ENCODE peak calls at places on chromosomes 7 and 10, in six cellular contexts. One of them, this sample, is unnamed.
A peak's percentile ranks its signal among the peaks of the same experiment; 100 is the strongest.

GRCh38 chr7:48938539-48938938 is 14.2 kb downstream of the CDC14C start:
- DNase-seq in neural progenitor cell: no peak
- DNase-seq in mucosa of descending colon: no peak
- DNase-seq in Peyer's patch: no peak
- DNase-seq in pancreas: no peak
- DNase-seq in HAP-1: no peak
- DNase-seq in this sample: peak; percentile 15

GRCh38 chr7:33286521-33286920 is 157.2 kb downstream of the BBS9 start:
- DNase-seq in neural progenitor cell: no peak
- DNase-seq in mucosa of descending colon: no peak
- DNase-seq in Peyer's patch: no peak
- DNase-seq in pancreas: no peak
- DNase-seq in HAP-1: no peak
- DNase-seq in this sample: no peak

GRCh38 chr10:44036425-44036824 is 348.5 kb downstream of the CXCL12 start:
- DNase-seq in neural progenitor cell: no peak
- DNase-seq in mucosa of descending colon: no peak
- DNase-seq in Peyer's patch: no peak
- DNase-seq in pancreas: no peak
- DNase-seq in HAP-1: no peak
- DNase-seq in this sample: no peak

GRCh38 chr10:133184591-133185244 is 24.7 kb downstream of the KNDC1 start:
- DNase-seq in neural progenitor cell: no peak
- DNase-seq in mucosa of descending colon: no peak
- DNase-seq in Peyer's patch: no peak
- DNase-seq in pancreas: no peak
- DNase-seq in HAP-1: no peak
- DNase-seq in this sample: no peak

GRCh38 chr10:95818663-95819062 is 62.7 kb downstream of the ENTPD1 start:
- DNase-seq in neural progenitor cell: no peak
- DNase-seq in mucosa of descending colon: no peak
- DNase-seq in Peyer's patch: no peak
- DNase-seq in pancreas: no peak
- DNase-seq in HAP-1: no peak
- DNase-seq in this sample: no peak

GRCh38 chr10:123797813-123798212 is 93.8 kb downstream of the CPXM2 start:
- DNase-seq in neural progenitor cell: no peak
- DNase-seq in mucosa of descending colon: no peak
- DNase-seq in Peyer's patch: no peak
- DNase-seq in pancreas: no peak
- DNase-seq in HAP-1: no peak
- DNase-seq in this sample: no peak

GRCh38 chr10:34530778-34531177 is 284.3 kb downstream of the PARD3 start:
- DNase-seq in neural progenitor cell: no peak
- DNase-seq in mucosa of descending colon: no peak
- DNase-seq in Peyer's patch: no peak
- DNase-seq in pancreas: no peak
- DNase-seq in HAP-1: no peak
- DNase-seq in this sample: no peak

GRCh38 chr7:40310213-40310612 is 175.4 kb downstream of the SUGCT start:
- DNase-seq in neural progenitor cell: no peak
- DNase-seq in mucosa of descending colon: no peak
- DNase-seq in Peyer's patch: no peak
- DNase-seq in pancreas: no peak
- DNase-seq in HAP-1: no peak
- DNase-seq in this sample: no peak

GRCh38 chr7:141076377-141076776 is 2.5 kb downstream of the TMEM178B start:
- DNase-seq in neural progenitor cell: peak; percentile 79
- DNase-seq in mucosa of descending colon: no peak
- DNase-seq in Peyer's patch: no peak
- DNase-seq in pancreas: no peak
- DNase-seq in HAP-1: peak; percentile 71
- DNase-seq in this sample: no peak

GRCh38 chr10:84088626-84089025 is 50.7 kb upstream of the GHITM start:
- DNase-seq in neural progenitor cell: no peak
- DNase-seq in mucosa of descending colon: no peak
- DNase-seq in Peyer's patch: no peak
- DNase-seq in pancreas: no peak
- DNase-seq in HAP-1: no peak
- DNase-seq in this sample: no peak

GRCh38 chr10:15901889-15902288 is 41.6 kb upstream of the MINDY3 start:
- DNase-seq in neural progenitor cell: peak; percentile 33
- DNase-seq in mucosa of descending colon: no peak
- DNase-seq in Peyer's patch: no peak
- DNase-seq in pancreas: no peak
- DNase-seq in HAP-1: no peak
- DNase-seq in this sample: no peak

GRCh38 chr10:113454341-113455061 is 98.4 kb upstream of the HABP2 start:
- DNase-seq in neural progenitor cell: peak; percentile 77
- DNase-seq in mucosa of descending colon: peak; percentile 61
- DNase-seq in Peyer's patch: peak; percentile 20
- DNase-seq in pancreas: peak; percentile 58
- DNase-seq in HAP-1: peak; percentile 65
- DNase-seq in this sample: peak; percentile 23

GRCh38 chr7:102009628-102010027 is 192.2 kb downstream of the CUX1 start:
- DNase-seq in neural progenitor cell: no peak
- DNase-seq in mucosa of descending colon: no peak
- DNase-seq in Peyer's patch: no peak
- DNase-seq in pancreas: no peak
- DNase-seq in HAP-1: peak; percentile 49
- DNase-seq in this sample: no peak

GRCh38 chr7:122182081-122182480 is 38.0 kb upstream of the AASS start:
- DNase-seq in neural progenitor cell: no peak
- DNase-seq in mucosa of descending colon: no peak
- DNase-seq in Peyer's patch: no peak
- DNase-seq in pancreas: no peak
- DNase-seq in HAP-1: no peak
- DNase-seq in this sample: no peak

GRCh38 chr10:76902949-76903348 is 734.7 kb downstream of the KCNMA1 start:
- DNase-seq in neural progenitor cell: peak; percentile 82
- DNase-seq in mucosa of descending colon: peak; percentile 73
- DNase-seq in Peyer's patch: no peak
- DNase-seq in pancreas: no peak
- DNase-seq in HAP-1: peak; percentile 69
- DNase-seq in this sample: no peak

GRCh38 chr7:43260980-43261878 is 148.8 kb downstream of the HECW1 start:
- DNase-seq in neural progenitor cell: peak; percentile 92
- DNase-seq in mucosa of descending colon: peak; percentile 69
- DNase-seq in Peyer's patch: peak; percentile 50
- DNase-seq in pancreas: peak; percentile 67
- DNase-seq in HAP-1: peak; percentile 82
- DNase-seq in this sample: peak; percentile 52

GRCh38 chr10:130171196-130171595 is 35.0 kb downstream of the GLRX3 start:
- DNase-seq in neural progenitor cell: no peak
- DNase-seq in mucosa of descending colon: no peak
- DNase-seq in Peyer's patch: peak; percentile 41
- DNase-seq in pancreas: no peak
- DNase-seq in HAP-1: no peak
- DNase-seq in this sample: no peak

GRCh38 chr10:57917019-57917418 is 350.7 kb downstream of the IPMK start:
- DNase-seq in neural progenitor cell: no peak
- DNase-seq in mucosa of descending colon: no peak
- DNase-seq in Peyer's patch: no peak
- DNase-seq in pancreas: no peak
- DNase-seq in HAP-1: no peak
- DNase-seq in this sample: no peak

GRCh38 chr7:128041203-128041602 is 10.0 kb upstream of the LRRC4 start:
- DNase-seq in neural progenitor cell: no peak
- DNase-seq in mucosa of descending colon: no peak
- DNase-seq in Peyer's patch: no peak
- DNase-seq in pancreas: no peak
- DNase-seq in HAP-1: no peak
- DNase-seq in this sample: no peak

GRCh38 chr7:128361463-128362441 is at the start of gene PRRT4:
- DNase-seq in neural progenitor cell: peak; percentile 82
- DNase-seq in mucosa of descending colon: peak; percentile 46
- DNase-seq in Peyer's patch: no peak
- DNase-seq in pancreas: peak; percentile 41
- DNase-seq in HAP-1: peak; percentile 46
- DNase-seq in this sample: peak; percentile 33

GRCh38 chr10:90592903-90593302 is 264.9 kb downstream of the HTR7 start:
- DNase-seq in neural progenitor cell: peak; percentile 83
- DNase-seq in mucosa of descending colon: peak; percentile 28
- DNase-seq in Peyer's patch: no peak
- DNase-seq in pancreas: peak; percentile 14
- DNase-seq in HAP-1: peak; percentile 67
- DNase-seq in this sample: no peak

GRCh38 chr10:80472234-80473095 is 18.4 kb downstream of the TSPAN14 start:
- DNase-seq in neural progenitor cell: no peak
- DNase-seq in mucosa of descending colon: no peak
- DNase-seq in Peyer's patch: no peak
- DNase-seq in pancreas: no peak
- DNase-seq in HAP-1: no peak
- DNase-seq in this sample: no peak

GRCh38 chr10:131271966-131272365 is 39.6 kb downstream of the TCERG1L start:
- DNase-seq in neural progenitor cell: no peak
- DNase-seq in mucosa of descending colon: no peak
- DNase-seq in Peyer's patch: no peak
- DNase-seq in pancreas: no peak
- DNase-seq in HAP-1: no peak
- DNase-seq in this sample: no peak
- H3K9me3 ChIP-seq in neural progenitor cell: no peaks in the 10 kb centered on the region
- H3K9me3 ChIP-seq in mucosa of descending colon: no peaks in the 10 kb centered on the region
- H3K9me3 ChIP-seq in Peyer's patch: no peaks in the 10 kb centered on the region
- H3K9me3 ChIP-seq in pancreas: no peaks in the 10 kb centered on the region
- H3K9me3 ChIP-seq in HAP-1: no peaks in the 10 kb centered on the region
- H3K9me3 ChIP-seq in this sample: no peaks in the 10 kb centered on the region

GRCh38 chr10:38047666-38048065 is 37.2 kb downstream of the ZNF33A start:
- DNase-seq in neural progenitor cell: no peak
- DNase-seq in mucosa of descending colon: no peak
- DNase-seq in Peyer's patch: no peak
- DNase-seq in pancreas: no peak
- DNase-seq in HAP-1: no peak
- DNase-seq in this sample: no peak
- H3K9me3 ChIP-seq in neural progenitor cell: peaks cover 19% of the 10 kb centered on the region
- H3K9me3 ChIP-seq in mucosa of descending colon: peaks cover 20% of the 10 kb centered on the region
- H3K9me3 ChIP-seq in Peyer's patch: peaks cover 6% of the 10 kb centered on the region
- H3K9me3 ChIP-seq in pancreas: no peaks in the 10 kb centered on the region
- H3K9me3 ChIP-seq in HAP-1: no peaks in the 10 kb centered on the region
- H3K9me3 ChIP-seq in this sample: no peaks in the 10 kb centered on the region

DNA sequence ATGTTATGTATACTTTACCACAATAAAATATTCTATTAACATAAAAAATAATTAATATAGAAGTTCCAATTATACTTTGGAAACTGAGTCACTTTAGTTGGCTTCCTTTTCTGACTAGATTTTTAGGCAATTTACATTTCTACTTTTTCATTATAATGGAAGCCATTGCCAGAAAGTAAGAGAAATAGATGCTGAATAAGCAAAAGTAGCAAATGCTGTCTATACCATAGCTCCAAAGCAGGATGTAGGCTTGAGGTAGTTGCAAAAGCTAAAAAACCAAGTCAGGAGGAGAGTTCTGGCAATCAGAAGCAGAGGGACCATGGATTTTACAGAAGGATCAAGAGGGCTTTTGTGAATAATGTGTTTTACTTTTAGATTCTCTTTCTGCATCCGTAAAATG is 262.4 kb upstream of the TMEM229A start:
- DNase-seq in neural progenitor cell: no peak
- DNase-seq in mucosa of descending colon: no peak
- DNase-seq in Peyer's patch: no peak
- DNase-seq in pancreas: no peak
- DNase-seq in HAP-1: no peak
- DNase-seq in this sample: no peak
- H3K9me3 ChIP-seq in neural progenitor cell: no peaks in the 10 kb centered on the region
- H3K9me3 ChIP-seq in mucosa of descending colon: no peaks in the 10 kb centered on the region
- H3K9me3 ChIP-seq in Peyer's patch: no peaks in the 10 kb centered on the region
- H3K9me3 ChIP-seq in pancreas: no peaks in the 10 kb centered on the region
- H3K9me3 ChIP-seq in HAP-1: no peaks in the 10 kb centered on the region
- H3K9me3 ChIP-seq in this sample: no peaks in the 10 kb centered on the region

DNA sequence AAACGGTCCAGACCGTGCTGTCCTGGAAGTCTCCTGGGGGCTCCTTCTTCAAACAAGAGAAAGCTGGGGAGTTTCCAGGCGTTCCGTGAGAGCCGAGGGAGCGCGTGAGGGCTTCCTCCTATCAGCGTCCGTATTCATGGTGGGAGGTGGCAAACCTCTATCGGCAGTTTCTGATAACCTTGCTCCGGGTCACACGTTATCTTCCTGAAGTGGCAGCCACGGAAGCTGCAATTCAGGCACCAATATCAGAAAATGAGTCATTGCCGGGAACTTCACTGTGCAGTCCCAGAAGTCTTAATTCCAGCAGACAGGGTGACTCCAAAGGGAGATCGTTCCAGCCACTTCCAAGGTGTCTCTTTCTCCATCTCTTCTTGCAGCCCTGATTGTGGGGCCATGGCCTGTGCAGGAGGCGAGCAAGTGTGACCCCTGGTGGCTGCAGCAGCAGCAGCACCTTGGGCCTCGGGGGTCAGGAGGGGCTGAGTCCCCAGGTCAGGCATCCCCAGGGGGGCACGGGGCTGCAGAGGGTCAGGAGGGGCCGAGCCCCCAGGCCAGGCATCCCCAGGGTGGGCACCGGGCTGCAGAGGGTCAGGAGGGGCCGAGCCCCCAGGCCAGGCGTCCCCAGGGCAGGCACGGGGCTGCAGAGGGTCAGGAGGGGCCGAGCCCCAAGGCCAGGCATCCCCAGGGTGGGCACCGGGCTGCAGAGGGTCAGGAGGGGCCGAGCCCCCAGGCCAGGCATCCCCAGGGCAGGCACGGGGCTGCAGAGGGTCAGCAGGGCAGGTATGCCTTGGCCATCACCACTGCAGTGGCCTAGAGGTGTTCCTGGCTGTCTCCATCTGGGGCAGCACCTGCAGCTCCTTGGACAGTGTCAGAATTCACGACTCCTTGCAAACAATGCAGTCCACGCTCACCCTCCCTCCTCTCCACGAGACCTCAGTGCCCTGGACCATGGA is 538.7 kb downstream of the DNAJB6 start:
- DNase-seq in neural progenitor cell: peak; percentile 78
- DNase-seq in mucosa of descending colon: peak; percentile 41
- DNase-seq in Peyer's patch: no peak
- DNase-seq in pancreas: no peak
- DNase-seq in HAP-1: peak; percentile 53
- DNase-seq in this sample: no peak
- H3K9me3 ChIP-seq in neural progenitor cell: no peaks in the 10 kb centered on the region
- H3K9me3 ChIP-seq in mucosa of descending colon: peaks cover 6% of the 10 kb centered on the region
- H3K9me3 ChIP-seq in Peyer's patch: no peaks in the 10 kb centered on the region
- H3K9me3 ChIP-seq in pancreas: no peaks in the 10 kb centered on the region
- H3K9me3 ChIP-seq in HAP-1: no peaks in the 10 kb centered on the region
- H3K9me3 ChIP-seq in this sample: no peaks in the 10 kb centered on the region

GRCh38 chr7:266851-267840 is 22.8 kb upstream of the FOXL3 start:
- DNase-seq in neural progenitor cell: peak; percentile 18
- DNase-seq in mucosa of descending colon: peak; percentile 84
- DNase-seq in Peyer's patch: no peak
- DNase-seq in pancreas: peak; percentile 63
- DNase-seq in HAP-1: no peak
- DNase-seq in this sample: no peak
- H3K9me3 ChIP-seq in neural progenitor cell: peaks cover 5% of the 10 kb centered on the region
- H3K9me3 ChIP-seq in mucosa of descending colon: peaks cover 7% of the 10 kb centered on the region
- H3K9me3 ChIP-seq in Peyer's patch: peaks cover 8% of the 10 kb centered on the region
- H3K9me3 ChIP-seq in pancreas: no peaks in the 10 kb centered on the region
- H3K9me3 ChIP-seq in HAP-1: peaks cover 7% of the 10 kb centered on the region
- H3K9me3 ChIP-seq in this sample: no peaks in the 10 kb centered on the region

DNA sequence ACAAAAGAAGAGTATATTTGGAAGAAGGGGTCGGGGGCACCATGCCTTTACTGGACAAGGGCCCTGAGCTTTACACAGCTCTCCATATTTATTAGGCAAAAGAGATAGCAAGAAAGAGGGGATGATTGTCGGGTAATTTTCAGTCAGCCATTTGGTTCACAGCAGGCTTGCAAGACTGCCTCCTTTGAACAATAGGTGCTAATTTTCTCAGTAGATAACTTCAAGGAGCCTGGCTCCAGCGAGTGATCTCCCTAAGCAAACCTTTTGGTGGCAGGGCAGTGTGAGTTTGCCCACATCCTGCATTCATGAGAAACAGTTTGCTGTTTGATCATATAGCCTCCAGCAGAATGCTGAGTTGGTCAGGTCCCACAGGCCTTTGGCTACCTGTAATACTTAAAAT is 94.3 kb downstream of the ZNF248 start:
- DNase-seq in neural progenitor cell: no peak
- DNase-seq in mucosa of descending colon: no peak
- DNase-seq in Peyer's patch: no peak
- DNase-seq in pancreas: no peak
- DNase-seq in HAP-1: no peak
- DNase-seq in this sample: no peak
- H3K9me3 ChIP-seq in neural progenitor cell: peaks cover 28% of the 10 kb centered on the region
- H3K9me3 ChIP-seq in mucosa of descending colon: peaks cover 45% of the 10 kb centered on the region
- H3K9me3 ChIP-seq in Peyer's patch: peaks cover 17% of the 10 kb centered on the region
- H3K9me3 ChIP-seq in pancreas: no peaks in the 10 kb centered on the region
- H3K9me3 ChIP-seq in HAP-1: no peaks in the 10 kb centered on the region
- H3K9me3 ChIP-seq in this sample: peaks cover 10% of the 10 kb centered on the region